ENCODE peak calls at places on chromosomes 12 and 14, in ten cellular contexts. S is fibroblast of pulmonary artery; U is NCI-H1105 treated with DMSO at 0.1 percent for 48 hours; G is GM12891; J is astrocyte of the spinal cord; E is amygdala; P is activated T-cell treated with anti-CD3 and anti-CD28 coated beads, Interleukin-2, amount 50 U/mL, for 72 hours; L is germinal center; V is IMR-90; Q is CD8-positive, alpha-beta T cell. B is an unnamed sample.

GRCh38 chr12:70919597-70920035 is 922 bp downstream of the PTPRR start:
- DNase-seq in L (no peak), Q (no peak), E (no peak), J (peak), S (peak), V (no peak), G (no peak), U (no peak), P (no peak), B (peak)

GRCh38 chr14:52960627-52961026 is 9.8 kb upstream of the FERMT2 start:
- DNase-seq in S (no peak), V (no peak), U (no peak), G (no peak), J (no peak), P (no peak), Q (no peak), L (no peak), E (no peak), B (no peak)

GRCh38 chr12:116249938-116250337 is 27.6 kb downstream of the MED13L start:
- DNase-seq in P (no peak), G (no peak), V (no peak), J (no peak), U (no peak), L (no peak), S (no peak), Q (no peak), E (no peak), B (no peak)

GRCh38 chr14:53953828-53954550 is 2.6 kb downstream of the BMP4 start:
- DNase-seq in G (no peak), U (peak), S (peak), Q (no peak), V (peak), E (no peak), J (peak), L (no peak), P (no peak), B (peak)

GRCh38 chr14:102170061-102170460 is 30.4 kb downstream of the WDR20 start:
- DNase-seq in L (no peak), G (no peak), P (no peak), Q (no peak), V (no peak), U (no peak), E (no peak), J (no peak), S (no peak), B (no peak)

GRCh38 chr12:27207626-27208413 is 36.3 kb upstream of the STK38L start:
- DNase-seq in J (no peak), U (no peak), G (peak), Q (no peak), E (no peak), V (peak), S (no peak), L (no peak), P (peak), B (no peak)

GRCh38 chr14:81946808-81947798 is 413.4 kb upstream of the SEL1L start:
- DNase-seq in G (no peak), E (no peak), J (no peak), S (peak), L (no peak), Q (no peak), V (no peak), P (no peak), U (no peak), B (no peak)

GRCh38 chr12:46487567-46488131 is 115.1 kb upstream of the SLC38A2 start:
- DNase-seq in V (no peak), J (no peak), U (no peak), Q (no peak), S (no peak), P (no peak), L (peak), G (no peak), E (no peak), B (no peak)

GRCh38 chr14:51533877-51534553 is 117.7 kb upstream of the FRMD6 start:
- DNase-seq in V (no peak), L (no peak), P (no peak), J (no peak), S (no peak), Q (no peak), U (no peak), G (no peak), E (no peak), B (no peak)

GRCh38 chr14:72736348-72736747 is 157.6 kb downstream of the DPF3 start:
- DNase-seq in P (no peak), Q (no peak), G (no peak), U (no peak), S (peak), V (peak), E (no peak), L (no peak), J (peak), B (peak)

GRCh38 chr14:95290021-95290420 is 29.7 kb downstream of the CLMN start:
- DNase-seq in P (no peak), S (no peak), L (no peak), V (no peak), J (no peak), G (no peak), E (no peak), U (no peak), Q (no peak), B (no peak)

GRCh38 chr14:56120091-56120632 is 2.0 kb downstream of the PELI2 start:
- DNase-seq in L (no peak), S (peak), V (peak), Q (no peak), P (no peak), E (no peak), J (peak), U (peak), G (no peak), B (no peak)

GRCh38 chr12:5441497-5442236 is 9.8 kb downstream of the NTF3 start:
- DNase-seq in E (no peak), G (no peak), L (no peak), V (peak), U (no peak), S (peak), J (peak), P (no peak), Q (no peak), B (peak)

GRCh38 chr12:65632131-65632855 is 192.0 kb upstream of the HMGA2 start:
- DNase-seq in S (peak), G (no peak), E (no peak), L (no peak), P (no peak), Q (no peak), V (peak), U (no peak), J (no peak), B (peak)

GRCh38 chr14:84036863-84037262 is 1493.1 kb upstream of the FLRT2 start:
- DNase-seq in Q (no peak), S (peak), P (no peak), U (no peak), V (peak), J (peak), G (no peak), E (no peak), L (no peak), B (peak)

GRCh38 chr14:53109028-53109687 is 44.0 kb downstream of the DDHD1 start:
- DNase-seq in L (peak), J (no peak), G (peak), U (no peak), S (no peak), Q (peak), P (peak), E (no peak), V (no peak), B (peak)

GRCh38 chr14:69818760-69819191 is 21.7 kb upstream of the SLC10A1 start:
- DNase-seq in V (peak), Q (peak), S (peak), E (peak), J (peak), L (peak), U (peak), G (peak), P (peak), B (peak)

GRCh38 chr12:19010087-19010486 is 119.4 kb upstream of the PLEKHA5 start:
- DNase-seq in Q (no peak), U (no peak), L (no peak), S (no peak), G (no peak), V (no peak), P (no peak), E (no peak), J (no peak), B (no peak)

GRCh38 chr12:105561981-105562726 is 231.7 kb downstream of the C12orf75 start:
- DNase-seq in V (peak), E (no peak), P (no peak), Q (no peak), U (peak), L (no peak), S (peak), G (no peak), J (peak), B (peak)

GRCh38 chr14:99050309-99050708 is 221.7 kb downstream of the BCL11B start:
- DNase-seq in Q (no peak), U (no peak), G (no peak), S (no peak), L (no peak), J (no peak), V (no peak), E (no peak), P (no peak), B (no peak)

GRCh38 chr12:46560874-46561273 is 188.3 kb upstream of the SLC38A2 start:
- DNase-seq in U (no peak), P (no peak), E (no peak), J (no peak), S (no peak), G (no peak), V (no peak), L (no peak), Q (no peak), B (no peak)

GRCh38 chr14:84468153-84468552 is 1061.8 kb upstream of the FLRT2 start:
- DNase-seq in L (no peak), J (no peak), P (no peak), U (no peak), E (no peak), G (no peak), V (no peak), Q (no peak), S (no peak), B (no peak)

B was measured in myocyte.